ENCODE peak calls at places on chromosomes 1 and 21, in six cellular contexts. I is sciatic nerve; Q is amniotic stem cell; T is stimulated activated CD4-positive, alpha-beta T cell treated with anti-CD3 and anti-CD28 coated beads, Interleukin-2, amount 100 ng/mL, for 48 hours; E is Caki2; P is ACHN. J is an unnamed sample.

GRCh38 chr1:150293433-150294253 is at the start of gene MRPS21:
- DNase-seq in I (peak), T (peak), E (peak), Q (peak), P (peak), J (peak)

GRCh38 chr1:90175490-90176157 is 180.7 kb downstream of the ZNF326 start:
- DNase-seq in Q (no peak), P (no peak), I (no peak), T (no peak), E (no peak), J (no peak)

GRCh38 chr1:92485374-92486250 is 1.1 kb downstream of the GFI1 start:
- DNase-seq in I (peak), P (peak), E (peak), T (peak), Q (no peak), J (peak)

GRCh38 chr1:88451856-88452255 is 232.2 kb upstream of the PKN2 start:
- DNase-seq in P (no peak), Q (no peak), T (no peak), I (no peak), E (no peak), J (no peak)

GRCh38 chr1:159879977-159880376 is 17.5 kb upstream of the VSIG8 start:
- DNase-seq in E (peak), T (no peak), Q (no peak), I (no peak), P (peak), J (no peak)

GRCh38 chr1:94608852-94609570 is 67.5 kb upstream of the F3 start:
- DNase-seq in Q (no peak), P (no peak), T (no peak), I (no peak), E (no peak), J (no peak)

GRCh38 chr1:200243042-200243437 is 166.8 kb downstream of the ZNF281 start:
- DNase-seq in Q (no peak), I (no peak), T (no peak), P (no peak), E (no peak), J (no peak)

GRCh38 chr1:21573971-21574458 is 64.8 kb downstream of the ALPL start:
- DNase-seq in E (peak), Q (peak), T (peak), I (peak), P (peak), J (peak)

GRCh38 chr1:93669369-93669768 is 12.3 kb downstream of the BCAR3 start:
- DNase-seq in P (no peak), I (no peak), T (no peak), E (no peak), Q (no peak), J (no peak)

GRCh38 chr1:85061711-85062424 is 13.6 kb upstream of the MCOLN3 start:
- DNase-seq in E (peak), Q (peak), I (peak), P (peak), T (peak), J (peak)

GRCh38 chr1:43851561-43852338 is 81.9 kb upstream of the ARTN start:
- DNase-seq in P (no peak), I (no peak), E (no peak), T (no peak), Q (no peak), J (no peak)

GRCh38 chr1:20271498-20272400 is 18.9 kb upstream of the VWA5B1 start:
- DNase-seq in P (no peak), Q (no peak), T (no peak), E (peak), I (no peak), J (peak)

GRCh38 chr1:27571439-27572018 is 32.4 kb downstream of the AHDC1 start:
- DNase-seq in E (no peak), Q (no peak), T (no peak), I (peak), P (no peak), J (no peak)

GRCh38 chr1:156076609-156077429 is 5.4 kb downstream of the MEX3A start:
- DNase-seq in E (no peak), P (no peak), T (no peak), Q (no peak), I (peak), J (no peak)

GRCh38 chr1:45365051-45365450 is 24.8 kb upstream of the MUTYH start:
- DNase-seq in Q (no peak), I (no peak), P (no peak), E (no peak), T (no peak), J (no peak)

GRCh38 chr1:36708587-36708986 is 225.9 kb upstream of the CSF3R start:
- DNase-seq in Q (no peak), T (no peak), P (no peak), E (no peak), I (no peak), J (no peak)

GRCh38 chr1:85264150-85264549 is 4.7 kb upstream of the C1orf52 start:
- DNase-seq in E (no peak), T (no peak), Q (no peak), P (no peak), I (no peak), J (no peak)

GRCh38 chr1:219533280-219533679 is 79.6 kb downstream of the ZC3H11B start:
- DNase-seq in P (no peak), T (no peak), I (peak), E (no peak), Q (no peak), J (no peak)

GRCh38 chr1:101241485-101242225 is 4.8 kb downstream of the S1PR1 start:
- DNase-seq in T (no peak), E (no peak), Q (no peak), P (no peak), I (no peak), J (no peak)

GRCh38 chr21:45055861-45056260 is 18.5 kb upstream of the ADARB1 start:
- DNase-seq in T (no peak), I (no peak), P (no peak), E (no peak), Q (no peak), J (no peak)

J was measured in HT-29.